ENCODE peak calls at places on chromosomes 11 and 22, in seven cellular contexts. X, C, I, G, F, Q and T are unnamed samples.

GRCh38 chr22:17867160-17867785 is 93.0 kb upstream of the BID start:
- DNase-seq in X (no peak), C (no peak), I (no peak), G (no peak), F (no peak), Q (no peak), T (no peak)

GRCh38 chr11:69062169-69062855 is 13.6 kb downstream of the TPCN2 start:
- DNase-seq in X (no peak), C (no peak), I (no peak), G (no peak), F (no peak), Q (no peak), T (no peak)

GRCh38 chr11:88359529-88359928 is 22.0 kb upstream of the CTSC start:
- DNase-seq in X (no peak), C (no peak), I (no peak), G (no peak), F (no peak), Q (no peak), T (no peak)

GRCh38 chr22:27810566-27810965 is 9.0 kb upstream of the MN1 start:
- DNase-seq in X (peak), C (peak), I (no peak), G (no peak), F (peak), Q (no peak), T (peak)

GRCh38 chr11:115162919-115163318 is 341.3 kb downstream of the CADM1 start:
- DNase-seq in X (no peak), C (no peak), I (no peak), G (no peak), F (no peak), Q (no peak), T (no peak)

GRCh38 chr22:50281957-50282356 is 11.8 kb upstream of the MAPK11 start:
- DNase-seq in X (no peak), C (no peak), I (no peak), G (peak), F (no peak), Q (no peak), T (no peak)

GRCh38 chr11:70590356-70590991 is 192.1 kb downstream of the CTTN start:
- DNase-seq in X (no peak), C (no peak), I (no peak), G (no peak), F (no peak), Q (no peak), T (no peak)

GRCh38 chr11:86869966-86870570 is 69.7 kb downstream of the PRSS23 start:
- DNase-seq in X (no peak), C (peak), I (peak), G (peak), F (peak), Q (peak), T (peak)

GRCh38 chr22:24016156-24016555 is 5.1 kb downstream of the CABIN1 start:
- DNase-seq in X (no peak), C (no peak), I (no peak), G (no peak), F (no peak), Q (no peak), T (no peak)